ENCODE peak calls at places on chromosomes 4 and X, in four cellular contexts. C, F, R and S are unnamed samples.

GRCh38 chrX:2627272-2627867 is 63.7 kb upstream of the CD99 start:
- DNase-seq in C (no peak), F (peak), R (peak), S (no peak)

GRCh38 chrX:114985967-114986592 is 31.3 kb downstream of the IL13RA2 start:
- DNase-seq in C (no peak), F (no peak), R (no peak), S (no peak)

GRCh38 chr4:150355858-150356455 is 226.0 kb upstream of the MAB21L2 start:
- DNase-seq in C (no peak), F (no peak), R (no peak), S (no peak)

GRCh38 chrX:154488336-154489075 is 1.9 kb downstream of the SLC10A3 start:
- DNase-seq in C (no peak), F (no peak), R (no peak), S (no peak)

GRCh38 chr4:128596115-128596514 is 213.4 kb upstream of the JADE1 start:
- DNase-seq in C (no peak), F (no peak), R (no peak), S (no peak)

GRCh38 chr4:174532479-174532878 is 10.2 kb upstream of the HPGD start:
- DNase-seq in C (no peak), F (no peak), R (no peak), S (no peak)

GRCh38 chrX:24550166-24550565 is 85.1 kb downstream of the PDK3 start:
- DNase-seq in C (no peak), F (no peak), R (no peak), S (no peak)

GRCh38 chr4:85495621-85496020 is 20.7 kb downstream of the ARHGAP24 start:
- DNase-seq in C (no peak), F (no peak), R (no peak), S (no peak)

GRCh38 chrX:52363247-52363883 is 5.5 kb upstream of the XAGE2 start:
- DNase-seq in C (peak), F (no peak), R (no peak), S (no peak)

GRCh38 chrX:154091678-154092077 is 5.8 kb downstream of the MECP2 start:
- DNase-seq in C (no peak), F (no peak), R (peak), S (no peak)

GRCh38 chr4:161457311-161457710 is 706.5 kb downstream of the FSTL5 start:
- DNase-seq in C (no peak), F (no peak), R (no peak), S (no peak)

GRCh38 chr4:72418458-72418857 is 150.6 kb downstream of the ADAMTS3 start:
- DNase-seq in C (no peak), F (peak), R (no peak), S (no peak)

GRCh38 chrX:110167952-110168451 is 149.9 kb downstream of the AMMECR1 start:
- DNase-seq in C (peak), F (no peak), R (peak), S (no peak)

GRCh38 chrX:56233100-56233499 is 944 bp downstream of the KLF8 start:
- DNase-seq in C (no peak), F (no peak), R (peak), S (no peak)

GRCh38 chr4:6527683-6528595 is 47.0 kb upstream of the MAN2B2 start:
- DNase-seq in C (no peak), F (no peak), R (peak), S (no peak)

GRCh38 chr4:158282252-158282651 is 72.0 kb downstream of the TMEM144 start:
- DNase-seq in C (no peak), F (peak), R (no peak), S (no peak)

DNA sequence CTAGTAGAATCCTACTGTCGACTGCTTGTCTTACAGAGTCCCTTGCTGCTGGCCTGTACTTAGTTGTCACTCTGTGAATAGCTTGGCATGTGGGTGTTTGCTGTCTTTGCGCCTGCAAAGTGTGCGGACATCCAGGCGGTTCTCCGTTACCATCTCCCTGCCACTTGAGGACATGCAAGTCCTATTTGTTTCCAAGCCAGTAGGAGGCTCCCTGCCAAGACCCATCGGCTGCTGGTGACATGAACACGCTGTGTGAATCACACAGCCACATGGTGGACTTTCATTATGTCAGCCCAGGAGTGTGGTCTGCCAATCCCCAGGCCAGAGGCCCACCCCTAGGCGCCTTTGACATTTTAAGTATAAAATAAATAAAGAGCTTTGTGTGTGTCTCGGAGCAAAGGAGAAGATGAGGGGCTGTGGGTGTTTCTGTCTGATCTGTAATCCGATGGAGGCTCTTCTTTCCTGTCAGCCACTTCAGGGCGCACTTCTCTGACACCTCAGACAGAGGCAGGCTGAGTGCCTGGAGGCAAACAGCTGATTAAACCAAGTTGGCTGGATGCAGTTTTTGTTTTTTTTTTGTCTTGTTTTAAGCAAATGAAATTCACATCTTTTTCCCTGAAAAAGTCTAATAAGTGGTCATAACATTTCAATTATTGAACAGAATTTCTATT is 51.5 kb downstream of the ALPK1 start:
- DNase-seq in C (peak), F (peak), R (peak), S (no peak)
- TF ChIP-seq CTCF in C (no peak), F (peak), R (peak), S (no peak)

GRCh38 chrX:42615161-42615563 is 162.8 kb downstream of the PPP1R2C start:
- DNase-seq in C (no peak), F (no peak), R (peak), S (no peak)
- TF ChIP-seq CTCF in C (no peak), F (no peak), R (peak), S (no peak)

DNA sequence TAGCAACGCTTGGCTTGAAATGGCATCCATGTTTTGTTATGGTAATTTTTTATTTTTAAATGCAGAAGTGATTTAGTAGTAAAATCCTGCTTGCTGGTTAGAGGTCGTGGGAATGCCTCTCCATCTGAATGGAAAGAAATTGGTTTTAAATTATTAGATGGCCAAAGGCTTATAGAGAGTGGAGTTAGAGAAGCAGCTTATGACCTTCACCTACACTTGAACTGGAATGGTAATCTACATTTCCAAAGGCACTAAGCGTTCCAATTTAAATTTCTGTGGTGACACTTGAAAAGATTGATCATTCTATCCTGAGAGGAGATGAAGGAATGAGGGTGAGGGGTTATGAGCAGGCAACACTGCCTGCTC is 280.7 kb downstream of the RAPGEF2 start:
- DNase-seq in C (no peak), F (no peak), R (no peak), S (no peak)
- TF ChIP-seq CTCF in C (no peak), F (no peak), R (no peak), S (no peak)

DNA sequence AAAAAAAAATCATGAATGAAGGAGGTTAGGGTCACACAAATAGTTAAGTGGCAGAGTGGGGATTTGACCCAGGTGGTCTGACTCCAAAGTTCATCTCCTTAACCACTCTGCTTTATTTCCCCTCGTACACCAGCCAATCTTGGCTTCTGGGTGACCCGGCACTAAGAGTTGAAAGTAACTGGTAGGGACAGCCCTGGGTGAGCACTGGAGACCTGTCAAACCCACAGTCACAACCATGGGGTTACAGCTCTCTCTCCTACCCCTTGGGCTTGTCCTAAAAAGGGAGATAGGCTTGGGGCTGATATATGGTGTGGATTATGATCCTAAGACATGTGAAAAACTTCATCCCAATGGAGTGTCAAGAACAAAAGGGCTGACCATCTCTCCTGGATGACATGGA is 12.5 kb downstream of the IGFBP7 start:
- DNase-seq in C (no peak), F (no peak), R (no peak), S (no peak)
- TF ChIP-seq CTCF in C (no peak), F (no peak), R (no peak), S (no peak)

GRCh38 chr4:24880171-24880570 is 32.7 kb downstream of the CCDC149 start:
- DNase-seq in C (no peak), F (no peak), R (no peak), S (no peak)
- TF ChIP-seq CTCF in C (no peak), F (no peak), R (no peak), S (no peak)

GRCh38 chr4:59994118-59994517 is 1206.0 kb upstream of the ADGRL3 start:
- DNase-seq in C (no peak), F (no peak), R (peak), S (no peak)
- TF ChIP-seq CTCF in C (no peak), F (no peak), R (peak), S (no peak)

GRCh38 chr4:86910369-86910768 is 18.1 kb upstream of the C4orf36 start:
- DNase-seq in C (no peak), F (no peak), R (no peak), S (no peak)
- TF ChIP-seq CTCF in C (no peak), F (no peak), R (peak), S (no peak)